ENCODE peak calls at places on chromosomes 4 and X, in eight cellular contexts. N is tibial nerve, E is thyroid gland, O is stomach, F is IMR-90, G is HCT116, W is Peyer's patch, M is colonic mucosa. C is an unnamed sample.

GRCh38 chr4:102196221-102196620 is 149.1 kb downstream of the SLC39A8 start:
- DNase-seq in O (no peak), W (no peak), G (no peak), N (no peak), M (no peak), F (no peak), E (no peak), C (no peak)

GRCh38 chrX:130028196-130028595 is 45.8 kb downstream of the BCORL1 start:
- DNase-seq in M (peak), F (peak), W (peak), E (peak), G (peak), N (peak), O (peak), C (no peak)

GRCh38 chr4:101264550-101264949 is 82.8 kb downstream of the PPP3CA start:
- DNase-seq in F (no peak), E (no peak), M (no peak), O (no peak), W (no peak), G (no peak), N (no peak), C (no peak)

GRCh38 chrX:38999967-39000745 is 198.9 kb downstream of the MID1IP1 start:
- DNase-seq in E (no peak), G (no peak), F (peak), M (no peak), N (no peak), W (no peak), O (no peak), C (no peak)

GRCh38 chr4:12902735-12903134 is 581.4 kb downstream of the RAB28 start:
- DNase-seq in G (no peak), F (no peak), E (no peak), N (no peak), W (no peak), O (no peak), M (no peak), C (no peak)

GRCh38 chrX:80765226-80765625 is 44.5 kb downstream of the BRWD3 start:
- DNase-seq in W (no peak), M (no peak), G (no peak), E (no peak), O (no peak), N (no peak), F (peak), C (peak)

GRCh38 chrX:1099146-1099770 is 113.2 kb downstream of the CRLF2 start:
- DNase-seq in N (no peak), W (no peak), F (no peak), O (no peak), E (no peak), M (no peak), G (no peak), C (no peak)

GRCh38 chr4:6769138-6769983 is 13.2 kb upstream of the KIAA0232 start:
- DNase-seq in G (no peak), E (no peak), W (no peak), F (no peak), M (peak), N (no peak), O (no peak), C (no peak)

GRCh38 chrX:10615931-10616780 is 4.2 kb downstream of the MID1 start:
- DNase-seq in G (no peak), E (peak), N (peak), M (peak), W (no peak), F (peak), O (peak), C (no peak)

GRCh38 chr4:52825311-52826090 is 36.6 kb upstream of the RASL11B start:
- DNase-seq in F (peak), M (no peak), G (peak), N (no peak), O (no peak), W (no peak), E (no peak), C (no peak)

GRCh38 chr4:109046549-109047171 is 255.8 kb downstream of the COL25A1 start:
- DNase-seq in G (no peak), O (no peak), W (no peak), N (no peak), F (peak), M (no peak), E (no peak), C (no peak)

GRCh38 chrX:119647552-119648420 is 41.6 kb upstream of the NKRF start:
- DNase-seq in O (no peak), F (no peak), M (no peak), G (no peak), E (no peak), N (no peak), W (no peak), C (no peak)

GRCh38 chrX:78384486-78384885 is 57.1 kb upstream of the CYSLTR1 start:
- DNase-seq in W (no peak), N (no peak), F (no peak), G (no peak), E (no peak), O (no peak), M (no peak), C (no peak)

GRCh38 chrX:46325312-46325877 is 219.8 kb downstream of the ZNF674 start:
- DNase-seq in E (peak), N (no peak), G (peak), O (no peak), M (no peak), W (no peak), F (peak), C (peak)

GRCh38 chr4:122673252-122673651 is 52.4 kb upstream of the IL21 start:
- DNase-seq in F (no peak), W (no peak), O (no peak), M (peak), N (no peak), G (no peak), E (no peak), C (no peak)

GRCh38 chr4:7842384-7843279 is 97.0 kb downstream of the AFAP1 start:
- DNase-seq in W (no peak), G (peak), O (no peak), M (peak), N (no peak), F (peak), E (no peak), C (no peak)

GRCh38 chrX:52576946-52577345 is 60.1 kb upstream of the XAGE1B start:
- DNase-seq in G (no peak), N (no peak), O (no peak), E (no peak), W (no peak), F (no peak), M (peak), C (no peak)

GRCh38 chrX:43836435-43837184 is 45.6 kb downstream of the MAOB start:
- DNase-seq in M (no peak), E (no peak), W (no peak), N (no peak), O (no peak), G (peak), F (peak), C (no peak)

GRCh38 chr4:65416875-65417274 is 253.4 kb downstream of the EPHA5 start:
- DNase-seq in E (peak), G (no peak), W (no peak), O (peak), F (no peak), N (no peak), M (peak), C (peak)

GRCh38 chr4:108512615-108513505 is 107.5 kb upstream of the RPL34 start:
- DNase-seq in F (peak), O (no peak), W (peak), E (peak), N (no peak), M (peak), G (no peak), C (no peak)

GRCh38 chr4:680565-680930 is 6.2 kb downstream of the MYL5 start:
- DNase-seq in O (no peak), F (no peak), W (peak), G (no peak), E (no peak), N (no peak), M (no peak), C (no peak)

GRCh38 chr4:183177001-183177400 is 77.9 kb downstream of the WWC2 start:
- DNase-seq in F (no peak), N (no peak), O (no peak), G (no peak), W (no peak), M (no peak), E (no peak), C (no peak)

GRCh38 chr4:8840816-8841455 is 30.7 kb downstream of the HMX1 start:
- DNase-seq in W (no peak), M (no peak), N (peak), E (no peak), F (no peak), O (no peak), G (no peak), C (no peak)

GRCh38 chrX:54479471-54480122 is 16.4 kb downstream of the FGD1 start:
- DNase-seq in W (peak), E (peak), M (no peak), N (no peak), F (no peak), G (no peak), O (no peak), C (no peak)

GRCh38 chrX:54470054-54470760 is 25.8 kb downstream of the FGD1 start:
- DNase-seq in E (no peak), O (no peak), N (no peak), W (no peak), F (no peak), G (no peak), M (no peak), C (no peak)

GRCh38 chrX:54473993-54474859 is 21.8 kb downstream of the FGD1 start:
- DNase-seq in F (no peak), N (no peak), G (no peak), O (no peak), W (no peak), E (no peak), M (no peak), C (peak)
- H3K27ac ChIP-seq in F (no peak), N (no peak), G (no peak), O (no peak), W (no peak), E (no peak), M (no peak), C (peak)

DNA sequence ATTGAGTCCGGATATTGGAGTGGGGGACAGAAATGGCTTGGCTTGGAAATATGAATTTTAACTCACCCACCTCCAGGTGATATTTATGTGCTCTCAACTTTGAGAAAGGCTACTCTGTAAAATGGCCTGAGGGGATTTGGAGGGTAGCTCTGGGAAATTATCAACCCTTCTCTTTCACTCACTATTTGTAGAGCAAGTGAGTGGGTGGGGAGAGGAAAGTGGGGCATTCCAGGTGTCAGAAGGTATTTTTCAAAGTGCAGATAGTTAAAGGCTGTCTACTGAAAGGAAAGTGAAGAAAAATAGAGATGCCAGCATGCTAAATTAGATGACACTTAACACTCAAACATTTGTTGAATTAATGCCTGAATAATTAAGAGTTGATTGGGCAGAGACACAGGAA is 44.1 kb downstream of the TMEM164 start:
- DNase-seq in E (no peak), F (no peak), M (no peak), O (no peak), G (no peak), W (no peak), N (no peak), C (no peak)
- H3K27ac ChIP-seq in E (no peak), F (no peak), M (no peak), O (no peak), G (no peak), W (no peak), N (no peak), C (no peak)

GRCh38 chr4:40546972-40547371 is 82.7 kb downstream of the RBM47 start:
- DNase-seq in M (peak), W (no peak), E (no peak), G (no peak), N (no peak), O (no peak), F (no peak), C (no peak)
- H3K27ac ChIP-seq in M (peak), W (peak), E (peak), G (no peak), N (no peak), O (peak), F (no peak), C (no peak)

DNA sequence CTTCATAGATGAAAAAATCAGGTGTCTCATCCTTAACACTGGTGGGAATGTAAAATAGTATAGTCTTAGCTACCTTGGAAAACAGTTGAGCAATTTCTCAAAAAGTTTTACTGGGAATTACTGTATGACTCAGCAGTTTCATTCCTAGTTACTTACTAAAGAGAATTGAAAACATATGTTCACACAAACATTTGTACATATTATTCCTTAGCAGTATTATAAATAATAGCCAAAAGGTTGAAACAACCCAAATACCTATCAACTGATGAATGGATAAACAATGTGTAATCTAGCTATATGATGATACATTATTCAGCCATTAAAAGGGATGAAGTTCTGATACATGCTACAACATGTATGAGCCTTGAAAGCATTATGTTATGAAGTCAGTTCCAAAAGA is 41.7 kb downstream of the RBM46 start:
- DNase-seq in F (peak), O (no peak), E (no peak), G (no peak), M (no peak), N (no peak), W (no peak), C (peak)
- H3K27ac ChIP-seq in F (peak), O (no peak), E (no peak), G (no peak), M (no peak), N (no peak), W (no peak), C (peak)

DNA sequence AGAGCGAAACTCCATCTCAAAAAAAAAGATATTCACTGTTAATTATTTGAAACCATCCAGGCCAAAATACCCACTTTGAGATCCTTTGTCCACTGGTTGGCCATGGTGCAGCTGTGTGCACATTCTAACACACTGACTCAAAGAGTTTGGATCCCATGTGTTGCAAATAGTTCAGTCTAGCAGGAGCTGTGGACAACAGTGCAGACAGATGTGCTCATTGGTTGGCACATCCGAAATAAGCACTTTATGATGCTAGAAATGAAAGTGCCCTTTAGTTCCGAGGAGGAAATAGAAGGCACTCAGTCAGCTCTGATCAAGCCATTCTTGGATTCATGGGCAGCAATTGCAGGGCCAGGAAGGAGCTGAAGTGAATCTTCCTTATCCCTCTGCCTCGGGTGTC is 63.0 kb upstream of the TMEM150C start:
- DNase-seq in E (no peak), G (no peak), N (no peak), O (no peak), M (no peak), F (no peak), W (no peak), C (no peak)
- H3K27ac ChIP-seq in E (no peak), G (no peak), N (no peak), O (no peak), M (no peak), F (no peak), W (no peak), C (no peak)

C was measured in epithelial cell of prostate.